ENCODE peak calls at places on chromosome 5, in eight cellular contexts. J is fibroblast of lung; X is astrocyte; F is Panc1; Q is aorta; K is effector memory CD4-positive, alpha-beta T cell; I is transverse colon; P is ascending aorta. A is an unnamed sample. For H3K4me1, the result is how much of the 10 kb centered on the place peaks cover.

GRCh38 chr5:473344-474192 is 30.6 kb downstream of the EXOC3 start:
- DNase-seq in Q (peak), K (peak), F (no peak), X (peak), J (peak), I (peak), P (no peak), A (peak)

GRCh38 chr5:135535820-135536801 is at the start of gene NEUROG1:
- DNase-seq in F (no peak), P (peak), Q (no peak), X (no peak), J (no peak), K (no peak), I (no peak), A (peak)

GRCh38 chr5:153965102-153965645 is 73.5 kb downstream of the FAM114A2 start:
- DNase-seq in X (no peak), I (peak), P (peak), F (peak), K (no peak), Q (no peak), J (peak), A (peak)

GRCh38 chr5:116419258-116419657 is 155.4 kb downstream of the SEMA6A start:
- DNase-seq in I (no peak), X (no peak), F (no peak), P (no peak), J (no peak), K (no peak), Q (no peak), A (no peak)

GRCh38 chr5:123107343-123108240 is 18.6 kb downstream of the PRDM6 start:
- DNase-seq in F (no peak), P (no peak), J (peak), Q (no peak), K (no peak), I (no peak), X (no peak), A (no peak)

GRCh38 chr5:157860898-157861894 is 2.3 kb upstream of the CLINT1 start:
- DNase-seq in Q (no peak), J (no peak), F (no peak), X (no peak), K (no peak), I (peak), P (no peak), A (no peak)

GRCh38 chr5:174910245-174910737 is 185.9 kb downstream of the MSX2 start:
- DNase-seq in F (peak), Q (peak), J (peak), K (peak), X (peak), P (peak), I (peak), A (peak)

GRCh38 chr5:31783762-31784161 is 144.8 kb downstream of the PDZD2 start:
- DNase-seq in Q (no peak), X (no peak), J (no peak), P (no peak), K (no peak), I (no peak), F (no peak), A (no peak)

GRCh38 chr5:158423623-158424200 is 564.8 kb upstream of the CLINT1 start:
- DNase-seq in Q (no peak), X (peak), K (no peak), P (no peak), I (no peak), J (peak), F (no peak), A (no peak)

DNA sequence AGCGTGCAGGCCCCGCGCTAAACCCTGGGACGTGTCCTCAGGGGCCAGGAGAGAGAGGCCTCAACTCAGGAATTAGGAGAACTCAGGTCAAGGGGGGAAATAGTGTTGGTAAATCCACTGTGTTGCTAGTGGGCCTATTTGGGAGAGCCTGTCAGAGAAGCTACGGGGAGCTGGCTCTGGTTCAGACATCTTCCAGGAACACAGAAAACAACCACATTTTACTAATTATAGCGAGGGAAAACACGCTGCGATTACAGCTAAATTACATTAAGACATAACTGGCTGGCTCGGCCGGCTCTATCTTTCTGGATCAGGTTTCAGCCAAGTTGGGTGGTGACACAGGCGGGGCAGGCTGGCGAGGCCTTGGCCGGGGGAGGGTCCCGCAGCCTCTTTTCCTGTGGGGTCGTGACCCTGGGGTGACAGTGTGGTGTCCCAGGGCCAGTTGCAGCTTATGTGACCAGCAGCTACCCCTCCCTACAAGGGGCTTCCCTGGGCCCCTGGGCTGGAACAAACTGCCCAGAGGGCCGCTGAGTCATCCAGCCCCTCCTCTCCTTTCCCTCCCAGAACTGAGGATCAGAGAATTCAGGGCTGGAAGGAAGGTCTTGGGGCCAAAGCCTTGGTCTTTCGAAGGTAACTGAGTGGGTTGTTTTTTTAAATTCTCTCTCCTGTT is 75.1 kb downstream of the FGF18 start:
- DNase-seq in Q (peak), I (no peak), F (no peak), K (no peak), J (peak), P (peak), X (peak), A (peak)
- H3K4me1 ChIP-seq in Q (under half), I (under half), F (under half), K (under half), J (under half), P (under half), X (under half), A (under half)

GRCh38 chr5:161547573-161548471 is 1.3 kb upstream of the GABRB2 start:
- DNase-seq in F (no peak), X (no peak), P (no peak), J (no peak), I (peak), K (no peak), Q (peak), A (no peak)

GRCh38 chr5:161548472-161549094 is 2.1 kb upstream of the GABRB2 start:
- DNase-seq in Q (no peak), F (no peak), J (no peak), X (no peak), K (no peak), P (no peak), I (peak), A (no peak)

GRCh38 chr5:161546463-161547301 is at the start of gene GABRB2:
- DNase-seq in K (no peak), P (no peak), Q (peak), I (peak), J (peak), F (no peak), X (peak), A (peak)

GRCh38 chr5:161544350-161544765 is 2.2 kb downstream of the GABRB2 start:
- DNase-seq in K (no peak), F (no peak), I (peak), X (peak), Q (peak), J (peak), P (no peak), A (peak)

DNA sequence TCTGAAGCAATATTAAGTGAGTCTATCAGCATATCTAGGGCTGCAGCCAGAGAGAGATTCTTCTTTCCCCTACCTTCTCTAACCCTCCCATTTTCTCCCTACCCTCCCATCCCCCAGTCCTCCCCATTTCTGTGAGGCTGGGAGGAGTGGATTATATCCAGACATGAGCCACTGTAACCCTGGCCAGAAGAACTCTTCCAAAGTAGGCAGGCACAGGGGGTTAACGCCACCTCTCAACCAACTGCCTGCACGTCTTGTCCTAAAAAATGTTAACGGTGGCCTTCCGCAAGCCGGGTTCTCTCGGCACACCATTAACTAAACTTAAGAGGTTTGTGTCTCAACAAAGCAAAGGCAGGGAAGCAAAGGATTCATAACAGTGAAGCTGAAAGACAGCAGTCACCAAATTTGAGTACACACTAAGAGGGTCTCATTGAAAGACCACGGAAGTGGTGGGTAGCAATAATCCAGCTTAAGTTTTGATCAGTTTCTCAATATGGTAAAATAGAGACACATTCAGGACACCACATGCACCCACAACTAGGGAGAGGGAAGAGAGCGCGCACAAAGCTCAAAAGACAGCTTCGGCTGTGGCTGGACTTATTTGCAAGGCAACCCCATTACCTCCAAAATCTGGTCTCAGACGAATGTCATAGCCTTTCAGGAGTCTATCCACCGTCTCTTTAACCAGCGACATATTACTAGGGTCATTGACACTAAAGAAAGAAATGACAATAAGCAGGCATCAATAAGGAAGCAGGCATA is 643 bp downstream of the GABRB2 start:
- DNase-seq in X (no peak), I (no peak), P (no peak), K (no peak), F (no peak), J (no peak), Q (no peak), A (peak)
- H3K4me3 ChIP-seq in X (peak), I (no peak), P (peak), K (no peak), F (peak), J (no peak), Q (no peak), A (peak)

DNA sequence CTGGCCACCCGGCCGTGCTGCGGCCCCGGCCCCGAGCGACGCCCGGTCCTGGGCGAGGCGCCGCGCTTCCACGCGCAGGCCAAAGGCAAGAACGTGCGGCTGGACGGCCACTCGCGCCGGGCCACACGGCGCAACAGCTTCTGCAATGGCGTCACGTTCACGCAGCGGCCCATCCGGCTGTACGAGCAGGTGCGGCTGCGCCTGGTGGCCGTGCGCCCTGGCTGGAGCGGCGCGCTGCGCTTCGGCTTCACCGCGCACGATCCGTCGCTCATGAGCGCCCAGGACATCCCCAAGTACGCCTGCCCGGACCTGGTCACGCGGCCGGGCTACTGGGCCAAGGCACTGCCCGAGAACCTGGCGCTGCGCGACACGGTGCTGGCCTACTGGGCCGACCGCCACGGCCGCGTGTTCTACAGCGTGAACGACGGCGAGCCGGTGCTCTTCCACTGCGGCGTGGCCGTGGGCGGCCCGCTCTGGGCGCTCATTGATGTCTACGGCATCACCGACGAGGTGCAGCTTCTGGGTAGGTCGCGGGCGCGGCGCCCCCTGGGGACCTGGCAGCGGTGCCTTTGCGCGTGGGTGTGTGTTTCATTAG is 28.8 kb downstream of the NEURL1B start:
- DNase-seq in P (no peak), J (no peak), F (no peak), K (no peak), I (no peak), X (no peak), Q (no peak), A (no peak)
- H3K4me1 ChIP-seq in P (under half), J (under half), F (under half), K (under half), I (half or more), X (under half), Q (under half), A (under half)

GRCh38 chr5:139385061-139385889 is 2.2 kb upstream of the SLC23A1 start:
- DNase-seq in J (no peak), I (peak), Q (no peak), X (no peak), K (no peak), F (no peak), P (no peak), A (no peak)
- H3K4me3 ChIP-seq in J (peak), I (peak), Q (no peak), X (no peak), K (peak), F (peak), P (peak), A (no peak)

GRCh38 chr5:150599281-150599680 is 41.2 kb upstream of the SYNPO start:
- DNase-seq in P (no peak), J (no peak), I (no peak), X (no peak), K (no peak), F (no peak), Q (peak), A (no peak)
- H3K4me1 ChIP-seq in P (under half), J (under half), I (under half), X (under half), K (under half), F (under half), Q (under half), A (under half)

DNA sequence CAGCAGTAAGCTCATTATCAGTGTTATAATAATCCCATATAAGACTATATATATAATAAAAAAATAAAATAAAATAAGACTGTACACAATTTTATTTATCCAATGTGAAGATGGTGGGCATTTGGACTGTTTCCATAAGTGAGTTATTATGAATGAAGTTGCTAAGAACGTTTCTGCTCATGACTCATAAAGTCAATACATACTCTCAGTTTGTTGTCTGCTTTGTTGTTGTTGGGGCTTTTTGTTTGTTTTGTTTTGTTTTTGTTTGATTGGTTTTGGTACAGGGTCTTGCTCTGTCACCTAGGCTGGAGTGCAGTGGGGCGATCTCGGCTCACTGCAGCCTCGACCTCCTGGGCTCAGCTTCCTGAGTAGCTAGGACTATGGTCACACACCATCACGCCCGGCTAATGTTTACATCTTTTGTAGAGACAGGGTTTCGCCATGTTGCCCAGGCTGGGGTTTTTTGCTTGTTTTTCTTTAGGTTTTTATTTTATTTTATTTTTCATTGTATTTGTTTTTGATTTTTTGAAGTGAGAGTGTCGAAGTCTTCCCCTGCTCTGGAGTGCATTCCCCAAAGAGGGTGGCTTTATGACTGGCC is 18.0 kb downstream of the TRIM7 start:
- DNase-seq in P (no peak), J (no peak), Q (peak), X (no peak), F (no peak), K (no peak), I (no peak), A (no peak)
- H3K4me3 ChIP-seq in P (no peak), J (peak), Q (no peak), X (peak), F (peak), K (no peak), I (no peak), A (peak)

DNA sequence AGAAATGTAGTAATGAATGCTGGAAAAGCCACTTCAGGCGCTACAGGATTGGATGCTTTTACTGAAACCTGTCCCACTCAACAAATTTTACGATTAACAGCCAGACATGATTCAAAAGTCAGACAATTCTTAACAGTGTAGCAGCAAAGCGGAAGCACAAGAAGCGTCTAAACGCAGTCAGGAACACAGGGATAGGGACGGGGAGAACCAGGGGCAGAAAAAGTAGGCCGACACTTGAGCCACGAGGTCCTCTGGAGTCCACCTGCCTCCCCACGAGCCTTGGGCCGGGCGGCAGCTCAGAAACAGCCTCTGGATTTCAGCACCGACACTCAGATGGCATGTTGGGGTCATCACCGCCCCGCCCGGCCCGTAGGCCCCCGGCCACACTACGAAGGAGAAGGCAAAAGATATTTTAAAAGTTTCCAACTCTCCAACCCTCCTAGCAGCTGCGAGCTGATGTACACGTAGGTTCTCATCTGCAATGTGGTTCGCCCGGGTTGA is 636 bp downstream of the RACK1 start:
- DNase-seq in P (no peak), X (no peak), Q (no peak), J (no peak), I (no peak), K (no peak), F (no peak), A (no peak)
- H3K4me1 ChIP-seq in P (under half), X (under half), Q (under half), J (under half), I (under half), K (half or more), F (under half), A (under half)

GRCh38 chr5:180072256-180072548 is 643 bp upstream of the RNF130 start:
- DNase-seq in Q (no peak), F (no peak), K (no peak), I (no peak), J (no peak), P (no peak), X (no peak), A (no peak)
- H3K4me3 ChIP-seq in Q (no peak), F (peak), K (peak), I (peak), J (no peak), P (peak), X (no peak), A (no peak)

GRCh38 chr5:53337827-53338226 is 142.6 kb upstream of the FST start:
- DNase-seq in K (no peak), F (no peak), I (no peak), J (no peak), Q (no peak), P (no peak), X (no peak), A (no peak)

GRCh38 chr5:53338971-53339370 is 141.5 kb upstream of the FST start:
- DNase-seq in I (no peak), F (no peak), K (no peak), J (no peak), P (no peak), X (no peak), Q (no peak), A (no peak)

GRCh38 chr5:53342261-53342660 is 138.2 kb upstream of the FST start:
- DNase-seq in P (no peak), F (no peak), K (no peak), X (no peak), I (no peak), J (no peak), Q (no peak), A (no peak)

GRCh38 chr5:53340956-53341750 is 139.3 kb upstream of the FST start:
- DNase-seq in K (no peak), X (no peak), F (no peak), P (no peak), I (no peak), Q (no peak), J (no peak), A (no peak)

GRCh38 chr5:53339962-53340540 is 140.4 kb upstream of the FST start:
- DNase-seq in J (no peak), X (no peak), Q (no peak), F (no peak), K (no peak), P (no peak), I (no peak), A (no peak)
- H3K4me1 ChIP-seq in J (under half), X (under half), Q (under half), F (under half), K (under half), P (under half), I (under half), A (under half)

A was measured in cardiac muscle cell.